ENCODE peak calls at places on chromosomes 11 and 22, in five cellular contexts. S, P, W, T and C are unnamed samples.

GRCh38 chr11:63892233-63892632 is 24.7 kb downstream of the RCOR2 start:
- DNase-seq in P (no peak), T (no peak), S (no peak), W (no peak), C (no peak)

GRCh38 chr11:104691129-104691528 is 207.1 kb downstream of the CASP12 start:
- DNase-seq in W (no peak), T (no peak), P (no peak), S (no peak), C (no peak)

GRCh38 chr11:87926250-87926970 is 248.8 kb downstream of the RAB38 start:
- DNase-seq in W (no peak), S (peak; percentile 63), P (no peak), T (no peak), C (peak; percentile 84)

GRCh38 chr11:61901353-61901858 is 10.1 kb upstream of the FADS3 start:
- DNase-seq in W (no peak), T (no peak), P (no peak), S (no peak), C (no peak)

GRCh38 chr11:117457031-117457785 is 129.6 kb downstream of the CEP164 start:
- DNase-seq in S (peak; percentile 41), T (no peak), W (peak; percentile 73), P (no peak), C (no peak)

GRCh38 chr11:34168642-34169051 is 63.2 kb downstream of the NAT10 start:
- DNase-seq in T (no peak), S (no peak), W (no peak), P (no peak), C (no peak)

GRCh38 chr22:39350803-39351688 is 1.3 kb downstream of the SYNGR1 start:
- DNase-seq in W (no peak), P (no peak), S (no peak), T (no peak), C (no peak)

GRCh38 chr22:48099671-48100070 is 1337.2 kb downstream of the TBC1D22A start:
- DNase-seq in S (peak; percentile 26), P (no peak), T (no peak), W (no peak), C (no peak)

GRCh38 chr22:29784451-29785361 is 17.5 kb downstream of the UQCR10 start:
- DNase-seq in T (no peak), S (no peak), W (no peak), P (no peak), C (no peak)

GRCh38 chr11:115581871-115582639 is 77.8 kb upstream of the CADM1 start:
- DNase-seq in P (peak; percentile 70), S (peak; percentile 78), W (no peak), T (no peak), C (no peak)

GRCh38 chr11:64340671-64341335 is 799 bp downstream of the CCDC88B start:
- DNase-seq in T (peak; percentile 78), P (no peak), W (no peak), S (peak; percentile 96), C (no peak)

GRCh38 chr11:35619030-35619753 is 932 bp downstream of the FJX1 start:
- DNase-seq in P (peak; percentile 57), S (peak; percentile 84), W (no peak), T (peak; percentile 24), C (no peak)

GRCh38 chr11:9132203-9132878 is 40.9 kb upstream of the SCUBE2 start:
- DNase-seq in T (no peak), P (no peak), W (no peak), S (no peak), C (no peak)

GRCh38 chr22:23888615-23889401 is 5.4 kb upstream of the MIF start:
- DNase-seq in P (no peak), W (no peak), T (no peak), S (peak; percentile 59), C (no peak)

GRCh38 chr11:86101941-86102407 is 33.1 kb upstream of the PICALM start:
- DNase-seq in P (no peak), W (no peak), S (no peak), T (no peak), C (no peak)

GRCh38 chr22:38467438-38467903 is 425 bp upstream of the KDELR3 start:
- DNase-seq in T (no peak), P (no peak), S (no peak), W (no peak), C (no peak)

GRCh38 chr11:107593941-107594340 is 3.0 kb downstream of the ELMOD1 start:
- DNase-seq in S (no peak), W (no peak), P (no peak), T (no peak), C (no peak)

GRCh38 chr11:110761994-110762393 is 49.8 kb upstream of the ARHGAP20 start:
- DNase-seq in T (no peak), S (no peak), W (no peak), P (no peak), C (no peak)

GRCh38 chr22:27401321-27401720 is 400.2 kb downstream of the MN1 start:
- DNase-seq in P (no peak), T (no peak), S (no peak), W (no peak), C (no peak)

GRCh38 chr22:46596819-46597218 is 23.4 kb upstream of the GRAMD4 start:
- DNase-seq in T (no peak), P (peak; percentile 95), W (peak; percentile 26), S (peak; percentile 86), C (no peak)

GRCh38 chr11:63551889-63552266 is 11.3 kb downstream of the PLAAT2 start:
- DNase-seq in T (no peak), S (peak; percentile 27), W (no peak), P (no peak), C (no peak)

GRCh38 chr22:41762980-41763779 is 37.3 kb upstream of the CCDC134 start:
- DNase-seq in P (peak; percentile 53), T (no peak), W (no peak), S (peak; percentile 96), C (no peak)

GRCh38 chr22:37019309-37020191 is at the start of the genes MPST and TST:
- DNase-seq in P (peak; percentile 79), T (peak; percentile 33), W (no peak), S (peak; percentile 88), C (no peak)

GRCh38 chr22:21012446-21013407 is 2.2 kb upstream of the P2RX6 start:
- DNase-seq in T (no peak), W (peak; percentile 59), S (peak; percentile 31), P (no peak), C (no peak)

GRCh38 chr11:79963886-79964660 is 523.2 kb upstream of the TENM4 start:
- DNase-seq in T (no peak), W (no peak), P (no peak), S (no peak), C (no peak)

GRCh38 chr11:134478176-134478575 is 66.1 kb upstream of the B3GAT1 start:
- DNase-seq in P (peak; percentile 30), S (peak; percentile 35), T (no peak), W (no peak), C (no peak)

GRCh38 chr22:44493206-44493605 is 4.8 kb downstream of the RTL6 start:
- DNase-seq in S (no peak), P (no peak), T (no peak), W (no peak), C (no peak)

GRCh38 chr11:14270690-14271542 is 88.1 kb downstream of the RRAS2 start:
- DNase-seq in S (no peak), T (peak; percentile 25), W (no peak), P (no peak), C (no peak)

GRCh38 chr22:48894064-48894671 is 933.5 kb downstream of the BRD1 start:
- DNase-seq in S (peak; percentile 74), W (no peak), P (no peak), T (no peak), C (no peak)

GRCh38 chr11:48001438-48002021 is 21.2 kb downstream of the PTPRJ start:
- DNase-seq in S (no peak), T (peak; percentile 20), P (no peak), W (no peak), C (no peak)

GRCh38 chr22:19571207-19571795 is 47.1 kb upstream of the CLDN5 start:
- DNase-seq in W (no peak), S (no peak), T (no peak), P (no peak), C (no peak)

GRCh38 chr22:23151827-23152226 is 6.5 kb downstream of the RAB36 start:
- DNase-seq in T (no peak), S (no peak), W (no peak), P (no peak), C (no peak)

GRCh38 chr11:85776951-85777602 is 33.9 kb downstream of the SYTL2 start:
- DNase-seq in S (no peak), P (no peak), W (no peak), T (no peak), C (no peak)

GRCh38 chr22:50705219-50705691 is 32.6 kb downstream of the SHANK3 start:
- DNase-seq in P (no peak), S (peak; percentile 92), T (no peak), W (no peak), C (no peak)

GRCh38 chr22:40196628-40197027 is 18.9 kb downstream of the TNRC6B start:
- DNase-seq in S (no peak), P (no peak), W (no peak), T (no peak), C (peak; percentile 83)